ENCODE peak calls at places on chromosomes 16 and 17, in eight cellular contexts. A is CD8-positive, alpha-beta T cell; T is posterior cingulate gyrus; U is thoracic aorta; X is NCI-H1436; R is AML-193; D is NCI-H1048; H is naive thymus-derived CD8-positive, alpha-beta T cell. F is an unnamed sample.

GRCh38 chr17:76036497-76037380 is 9.6 kb upstream of the EVPL start:
- DNase-seq in H (no peak), T (peak; percentile 59), D (no peak), A (no peak), R (no peak), X (no peak), U (no peak), F (no peak)

GRCh38 chr17:50350733-50351132 is 4.8 kb downstream of the XYLT2 start:
- DNase-seq in X (no peak), D (no peak), T (peak; percentile 24), R (no peak), A (no peak), H (no peak), U (no peak), F (no peak)

GRCh38 chr16:72474511-72475123 is 302.7 kb upstream of the PMFBP1 start:
- DNase-seq in A (no peak), R (no peak), H (no peak), D (no peak), T (no peak), X (peak; percentile 1), U (no peak), F (no peak)

GRCh38 chr16:794853-795466 is 5.6 kb downstream of the GNG13 start:
- DNase-seq in U (no peak), A (no peak), R (no peak), H (no peak), D (no peak), X (no peak), T (no peak), F (no peak)

GRCh38 chr17:80379348-80379747 is 35.6 kb upstream of the ENDOV start:
- DNase-seq in R (no peak), T (no peak), H (no peak), U (no peak), X (no peak), D (no peak), A (no peak), F (no peak)

GRCh38 chr17:8137645-8138342 is 13.9 kb upstream of the HES7 start:
- DNase-seq in U (no peak), D (no peak), X (no peak), H (no peak), T (peak; percentile 12), R (no peak), A (no peak), F (no peak)

GRCh38 chr17:57481901-57482300 is 225.6 kb downstream of the MSI2 start:
- DNase-seq in H (no peak), D (no peak), U (no peak), X (no peak), T (no peak), R (no peak), A (no peak), F (no peak)

GRCh38 chr16:65989861-65990260 is 376.6 kb upstream of the CDH5 start:
- DNase-seq in A (no peak), T (no peak), U (no peak), H (no peak), X (no peak), R (no peak), D (no peak), F (no peak)

GRCh38 chr17:50961282-50962220 is 95.4 kb upstream of the TOB1 start:
- DNase-seq in U (no peak), A (no peak), T (no peak), X (no peak), R (no peak), D (no peak), H (no peak), F (no peak)

GRCh38 chr17:29575511-29576213 is 7.2 kb downstream of the TP53I13 start:
- DNase-seq in A (no peak), X (no peak), U (no peak), H (no peak), R (no peak), D (no peak), T (peak; percentile 76), F (no peak)

GRCh38 chr17:65332375-65332774 is 195.2 kb downstream of the RGS9 start:
- DNase-seq in U (no peak), D (no peak), A (no peak), T (no peak), R (no peak), X (no peak), H (no peak), F (no peak)

GRCh38 chr17:43880420-43880991 is 26.8 kb downstream of the MPP2 start:
- DNase-seq in D (peak; percentile 13), R (peak; percentile 18), H (peak; percentile 11), U (no peak), X (peak; percentile 27), A (peak; percentile 45), T (peak; percentile 82), F (no peak)

F was measured in effector CD4-positive, alpha-beta T cell.